ENCODE peak calls at places on chromosomes 5 and 9, in nine cellular contexts. One of them, this sample, is unnamed.

GRCh38 chr5:173464813-173465212 is 136.6 kb upstream of the STC2 start:
- DNase-seq in sigmoid colon: no peak
- DNase-seq in left cardiac atrium: no peak
- DNase-seq in substantia nigra: no peak
- DNase-seq in MCF 10A: no peak
- DNase-seq in NCI-H345: no peak
- DNase-seq in EH: peak
- DNase-seq in tibial artery: no peak
- DNase-seq in stimulated activated CD4-positive, alpha-beta T cell treated with anti-CD3 and anti-CD28 coated beads, Interleukin-12 subunit alpha, Interleukin-12 subunit beta, amount 100 ng/mL, for 48 hours: no peak
- DNase-seq in this sample: no peak

GRCh38 chr5:104452554-104452953 is 890.0 kb upstream of the NUDT12 start:
- DNase-seq in sigmoid colon: no peak
- DNase-seq in left cardiac atrium: no peak
- DNase-seq in substantia nigra: no peak
- DNase-seq in MCF 10A: no peak
- DNase-seq in NCI-H345: no peak
- DNase-seq in EH: no peak
- DNase-seq in tibial artery: no peak
- DNase-seq in stimulated activated CD4-positive, alpha-beta T cell treated with anti-CD3 and anti-CD28 coated beads, Interleukin-12 subunit alpha, Interleukin-12 subunit beta, amount 100 ng/mL, for 48 hours: no peak
- DNase-seq in this sample: no peak

GRCh38 chr5:126811515-126812198 is 34.7 kb downstream of the LMNB1 start:
- DNase-seq in sigmoid colon: no peak
- DNase-seq in left cardiac atrium: no peak
- DNase-seq in substantia nigra: no peak
- DNase-seq in MCF 10A: no peak
- DNase-seq in NCI-H345: no peak
- DNase-seq in EH: peak
- DNase-seq in tibial artery: no peak
- DNase-seq in stimulated activated CD4-positive, alpha-beta T cell treated with anti-CD3 and anti-CD28 coated beads, Interleukin-12 subunit alpha, Interleukin-12 subunit beta, amount 100 ng/mL, for 48 hours: peak
- DNase-seq in this sample: no peak

GRCh38 chr9:136138566-136138965 is 19.9 kb upstream of the TMEM250 start:
- DNase-seq in sigmoid colon: no peak
- DNase-seq in left cardiac atrium: no peak
- DNase-seq in substantia nigra: no peak
- DNase-seq in MCF 10A: peak
- DNase-seq in NCI-H345: peak
- DNase-seq in EH: peak
- DNase-seq in tibial artery: no peak
- DNase-seq in stimulated activated CD4-positive, alpha-beta T cell treated with anti-CD3 and anti-CD28 coated beads, Interleukin-12 subunit alpha, Interleukin-12 subunit beta, amount 100 ng/mL, for 48 hours: no peak
- DNase-seq in this sample: no peak

GRCh38 chr9:121169094-121169601 is 32.5 kb downstream of the RAB14 start:
- DNase-seq in sigmoid colon: no peak
- DNase-seq in left cardiac atrium: peak
- DNase-seq in substantia nigra: no peak
- DNase-seq in MCF 10A: peak
- DNase-seq in NCI-H345: no peak
- DNase-seq in EH: peak
- DNase-seq in tibial artery: peak
- DNase-seq in stimulated activated CD4-positive, alpha-beta T cell treated with anti-CD3 and anti-CD28 coated beads, Interleukin-12 subunit alpha, Interleukin-12 subunit beta, amount 100 ng/mL, for 48 hours: no peak
- DNase-seq in this sample: no peak

GRCh38 chr9:35257986-35258664 is 96.3 kb downstream of the UNC13B start:
- DNase-seq in sigmoid colon: no peak
- DNase-seq in left cardiac atrium: no peak
- DNase-seq in substantia nigra: no peak
- DNase-seq in MCF 10A: peak
- DNase-seq in NCI-H345: no peak
- DNase-seq in EH: no peak
- DNase-seq in tibial artery: no peak
- DNase-seq in stimulated activated CD4-positive, alpha-beta T cell treated with anti-CD3 and anti-CD28 coated beads, Interleukin-12 subunit alpha, Interleukin-12 subunit beta, amount 100 ng/mL, for 48 hours: no peak
- DNase-seq in this sample: no peak

GRCh38 chr9:90502134-90502533 is 140.5 kb downstream of the DIRAS2 start:
- DNase-seq in sigmoid colon: no peak
- DNase-seq in left cardiac atrium: no peak
- DNase-seq in substantia nigra: no peak
- DNase-seq in MCF 10A: no peak
- DNase-seq in NCI-H345: no peak
- DNase-seq in EH: no peak
- DNase-seq in tibial artery: no peak
- DNase-seq in stimulated activated CD4-positive, alpha-beta T cell treated with anti-CD3 and anti-CD28 coated beads, Interleukin-12 subunit alpha, Interleukin-12 subunit beta, amount 100 ng/mL, for 48 hours: no peak
- DNase-seq in this sample: no peak

GRCh38 chr5:179762079-179762780 is 29.6 kb downstream of the MAML1 start:
- DNase-seq in sigmoid colon: no peak
- DNase-seq in left cardiac atrium: no peak
- DNase-seq in substantia nigra: no peak
- DNase-seq in MCF 10A: peak
- DNase-seq in NCI-H345: peak
- DNase-seq in EH: peak
- DNase-seq in tibial artery: no peak
- DNase-seq in stimulated activated CD4-positive, alpha-beta T cell treated with anti-CD3 and anti-CD28 coated beads, Interleukin-12 subunit alpha, Interleukin-12 subunit beta, amount 100 ng/mL, for 48 hours: no peak
- DNase-seq in this sample: no peak

GRCh38 chr5:144183254-144183889 is 12.7 kb downstream of the KCTD16 start:
- DNase-seq in sigmoid colon: no peak
- DNase-seq in left cardiac atrium: no peak
- DNase-seq in substantia nigra: no peak
- DNase-seq in MCF 10A: peak
- DNase-seq in NCI-H345: peak
- DNase-seq in EH: peak
- DNase-seq in tibial artery: no peak
- DNase-seq in stimulated activated CD4-positive, alpha-beta T cell treated with anti-CD3 and anti-CD28 coated beads, Interleukin-12 subunit alpha, Interleukin-12 subunit beta, amount 100 ng/mL, for 48 hours: no peak
- DNase-seq in this sample: no peak

GRCh38 chr9:27765266-27765665 is 192.0 kb upstream of the C9orf72 start:
- DNase-seq in sigmoid colon: no peak
- DNase-seq in left cardiac atrium: no peak
- DNase-seq in substantia nigra: no peak
- DNase-seq in MCF 10A: no peak
- DNase-seq in NCI-H345: no peak
- DNase-seq in EH: no peak
- DNase-seq in tibial artery: no peak
- DNase-seq in stimulated activated CD4-positive, alpha-beta T cell treated with anti-CD3 and anti-CD28 coated beads, Interleukin-12 subunit alpha, Interleukin-12 subunit beta, amount 100 ng/mL, for 48 hours: no peak
- DNase-seq in this sample: no peak

GRCh38 chr5:53426878-53427277 is 53.6 kb upstream of the FST start:
- DNase-seq in sigmoid colon: no peak
- DNase-seq in left cardiac atrium: no peak
- DNase-seq in substantia nigra: no peak
- DNase-seq in MCF 10A: no peak
- DNase-seq in NCI-H345: no peak
- DNase-seq in EH: no peak
- DNase-seq in tibial artery: no peak
- DNase-seq in stimulated activated CD4-positive, alpha-beta T cell treated with anti-CD3 and anti-CD28 coated beads, Interleukin-12 subunit alpha, Interleukin-12 subunit beta, amount 100 ng/mL, for 48 hours: no peak
- DNase-seq in this sample: no peak

GRCh38 chr5:170603578-170604565 is 100.1 kb downstream of the KCNIP1 start:
- DNase-seq in sigmoid colon: peak
- DNase-seq in left cardiac atrium: peak
- DNase-seq in substantia nigra: peak
- DNase-seq in MCF 10A: peak
- DNase-seq in NCI-H345: peak
- DNase-seq in EH: peak
- DNase-seq in tibial artery: no peak
- DNase-seq in stimulated activated CD4-positive, alpha-beta T cell treated with anti-CD3 and anti-CD28 coated beads, Interleukin-12 subunit alpha, Interleukin-12 subunit beta, amount 100 ng/mL, for 48 hours: peak
- DNase-seq in this sample: peak

GRCh38 chr9:92735907-92736600 is 28.6 kb downstream of the BICD2 start:
- DNase-seq in sigmoid colon: no peak
- DNase-seq in left cardiac atrium: no peak
- DNase-seq in substantia nigra: no peak
- DNase-seq in MCF 10A: no peak
- DNase-seq in NCI-H345: no peak
- DNase-seq in EH: peak
- DNase-seq in tibial artery: no peak
- DNase-seq in stimulated activated CD4-positive, alpha-beta T cell treated with anti-CD3 and anti-CD28 coated beads, Interleukin-12 subunit alpha, Interleukin-12 subunit beta, amount 100 ng/mL, for 48 hours: no peak
- DNase-seq in this sample: no peak

GRCh38 chr9:34592895-34593601 is 3.5 kb upstream of the CNTFR start:
- DNase-seq in sigmoid colon: peak
- DNase-seq in left cardiac atrium: peak
- DNase-seq in substantia nigra: peak
- DNase-seq in MCF 10A: peak
- DNase-seq in NCI-H345: no peak
- DNase-seq in EH: peak
- DNase-seq in tibial artery: peak
- DNase-seq in stimulated activated CD4-positive, alpha-beta T cell treated with anti-CD3 and anti-CD28 coated beads, Interleukin-12 subunit alpha, Interleukin-12 subunit beta, amount 100 ng/mL, for 48 hours: no peak
- DNase-seq in this sample: no peak

GRCh38 chr5:56522972-56523371 is 289.8 kb upstream of the ANKRD55 start:
- DNase-seq in sigmoid colon: no peak
- DNase-seq in left cardiac atrium: peak
- DNase-seq in substantia nigra: no peak
- DNase-seq in MCF 10A: peak
- DNase-seq in NCI-H345: no peak
- DNase-seq in EH: peak
- DNase-seq in tibial artery: peak
- DNase-seq in stimulated activated CD4-positive, alpha-beta T cell treated with anti-CD3 and anti-CD28 coated beads, Interleukin-12 subunit alpha, Interleukin-12 subunit beta, amount 100 ng/mL, for 48 hours: no peak
- DNase-seq in this sample: no peak

GRCh38 chr9:81455417-81455816 is 233.9 kb downstream of the TLE1 start:
- DNase-seq in sigmoid colon: no peak
- DNase-seq in left cardiac atrium: no peak
- DNase-seq in substantia nigra: no peak
- DNase-seq in MCF 10A: no peak
- DNase-seq in NCI-H345: no peak
- DNase-seq in EH: no peak
- DNase-seq in tibial artery: no peak
- DNase-seq in stimulated activated CD4-positive, alpha-beta T cell treated with anti-CD3 and anti-CD28 coated beads, Interleukin-12 subunit alpha, Interleukin-12 subunit beta, amount 100 ng/mL, for 48 hours: no peak
- DNase-seq in this sample: no peak

GRCh38 chr5:57538341-57538955 is 55.8 kb upstream of the ACTBL2 start:
- DNase-seq in sigmoid colon: no peak
- DNase-seq in left cardiac atrium: no peak
- DNase-seq in substantia nigra: peak
- DNase-seq in MCF 10A: peak
- DNase-seq in NCI-H345: no peak
- DNase-seq in EH: peak
- DNase-seq in tibial artery: no peak
- DNase-seq in stimulated activated CD4-positive, alpha-beta T cell treated with anti-CD3 and anti-CD28 coated beads, Interleukin-12 subunit alpha, Interleukin-12 subunit beta, amount 100 ng/mL, for 48 hours: no peak
- DNase-seq in this sample: no peak

GRCh38 chr5:169417676-169418075 is 116.7 kb upstream of the SLIT3 start:
- DNase-seq in sigmoid colon: no peak
- DNase-seq in left cardiac atrium: no peak
- DNase-seq in substantia nigra: no peak
- DNase-seq in MCF 10A: no peak
- DNase-seq in NCI-H345: no peak
- DNase-seq in EH: no peak
- DNase-seq in tibial artery: no peak
- DNase-seq in stimulated activated CD4-positive, alpha-beta T cell treated with anti-CD3 and anti-CD28 coated beads, Interleukin-12 subunit alpha, Interleukin-12 subunit beta, amount 100 ng/mL, for 48 hours: no peak
- DNase-seq in this sample: no peak

GRCh38 chr9:129481824-129482511 is 138.9 kb downstream of the C9orf50 start:
- DNase-seq in sigmoid colon: no peak
- DNase-seq in left cardiac atrium: peak
- DNase-seq in substantia nigra: no peak
- DNase-seq in MCF 10A: peak
- DNase-seq in NCI-H345: no peak
- DNase-seq in EH: peak
- DNase-seq in tibial artery: peak
- DNase-seq in stimulated activated CD4-positive, alpha-beta T cell treated with anti-CD3 and anti-CD28 coated beads, Interleukin-12 subunit alpha, Interleukin-12 subunit beta, amount 100 ng/mL, for 48 hours: no peak
- DNase-seq in this sample: peak

GRCh38 chr5:1008451-1009358 is at the start of gene NKD2:
- DNase-seq in sigmoid colon: peak
- DNase-seq in left cardiac atrium: peak
- DNase-seq in substantia nigra: no peak
- DNase-seq in MCF 10A: no peak
- DNase-seq in NCI-H345: peak
- DNase-seq in EH: no peak
- DNase-seq in tibial artery: peak
- DNase-seq in stimulated activated CD4-positive, alpha-beta T cell treated with anti-CD3 and anti-CD28 coated beads, Interleukin-12 subunit alpha, Interleukin-12 subunit beta, amount 100 ng/mL, for 48 hours: peak
- DNase-seq in this sample: peak

GRCh38 chr9:12859704-12860251 is 85.0 kb downstream of the LURAP1L start:
- DNase-seq in sigmoid colon: no peak
- DNase-seq in left cardiac atrium: no peak
- DNase-seq in substantia nigra: no peak
- DNase-seq in MCF 10A: peak
- DNase-seq in NCI-H345: no peak
- DNase-seq in EH: peak
- DNase-seq in tibial artery: no peak
- DNase-seq in stimulated activated CD4-positive, alpha-beta T cell treated with anti-CD3 and anti-CD28 coated beads, Interleukin-12 subunit alpha, Interleukin-12 subunit beta, amount 100 ng/mL, for 48 hours: no peak
- DNase-seq in this sample: no peak

GRCh38 chr5:115548683-115549082 is 4.1 kb upstream of the FEM1C start:
- DNase-seq in sigmoid colon: no peak
- DNase-seq in left cardiac atrium: no peak
- DNase-seq in substantia nigra: no peak
- DNase-seq in MCF 10A: no peak
- DNase-seq in NCI-H345: no peak
- DNase-seq in EH: no peak
- DNase-seq in tibial artery: no peak
- DNase-seq in stimulated activated CD4-positive, alpha-beta T cell treated with anti-CD3 and anti-CD28 coated beads, Interleukin-12 subunit alpha, Interleukin-12 subunit beta, amount 100 ng/mL, for 48 hours: no peak
- DNase-seq in this sample: no peak

GRCh38 chr5:68593211-68593701 is 377.7 kb downstream of the PIK3R1 start:
- DNase-seq in sigmoid colon: no peak
- DNase-seq in left cardiac atrium: no peak
- DNase-seq in substantia nigra: no peak
- DNase-seq in MCF 10A: no peak
- DNase-seq in NCI-H345: no peak
- DNase-seq in EH: no peak
- DNase-seq in tibial artery: no peak
- DNase-seq in stimulated activated CD4-positive, alpha-beta T cell treated with anti-CD3 and anti-CD28 coated beads, Interleukin-12 subunit alpha, Interleukin-12 subunit beta, amount 100 ng/mL, for 48 hours: no peak
- DNase-seq in this sample: no peak